ENCODE peak calls at places on chromosome 5, in four cellular contexts. H, X, C and W are unnamed samples. For H3K27me3, H3K36me3 and H3K4me1, the result is how much of the 10 kb centered on the place peaks cover.

GRCh38 chr5:111043712-111044506 is 27.6 kb upstream of the TSLP start:
- DNase-seq in H (no peak), X (no peak), C (peak), W (no peak)

GRCh38 chr5:73655521-73656160 is 29.6 kb downstream of the ARHGEF28 start:
- DNase-seq in H (no peak), X (no peak), C (no peak), W (peak)

GRCh38 chr5:119290161-119290569 is 65.7 kb upstream of the TNFAIP8 start:
- DNase-seq in H (no peak), X (no peak), C (no peak), W (no peak)

GRCh38 chr5:83049370-83049863 is 27.8 kb downstream of the TMEM167A start:
- DNase-seq in H (no peak), X (no peak), C (no peak), W (no peak)

GRCh38 chr5:178313316-178313715 is 80.7 kb upstream of the PHYKPL start:
- DNase-seq in H (no peak), X (no peak), C (no peak), W (no peak)

GRCh38 chr5:92552206-92553160 is 1028.5 kb downstream of the NR2F1-AS1 start:
- DNase-seq in H (no peak), X (no peak), C (no peak), W (no peak)

GRCh38 chr5:35856186-35857003 is at the start of gene IL7R:
- DNase-seq in H (no peak), X (no peak), C (no peak), W (no peak)

GRCh38 chr5:91850031-91850430 is 466.9 kb upstream of the ARRDC3 start:
- DNase-seq in H (no peak), X (no peak), C (no peak), W (no peak)

GRCh38 chr5:55570026-55570425 is 35.3 kb upstream of the PLPP1 start:
- DNase-seq in H (no peak), X (no peak), C (no peak), W (no peak)

GRCh38 chr5:13328316-13328715 is 616.2 kb downstream of the DNAH5 start:
- DNase-seq in H (no peak), X (no peak), C (no peak), W (no peak)

GRCh38 chr5:41794478-41794877 is 75.7 kb downstream of the OXCT1 start:
- DNase-seq in H (no peak), X (no peak), C (peak), W (no peak)

GRCh38 chr5:147822686-147823491 is 8.6 kb downstream of the SPINK1 start:
- DNase-seq in H (no peak), X (no peak), C (peak), W (peak)

GRCh38 chr5:17289681-17290619 is 72.5 kb downstream of the BASP1 start:
- DNase-seq in H (no peak), X (no peak), C (peak), W (no peak)

GRCh38 chr5:7261049-7261448 is 134.9 kb upstream of the ADCY2 start:
- DNase-seq in H (no peak), X (no peak), C (peak), W (no peak)

GRCh38 chr5:94467560-94468504 is 150.6 kb downstream of the KIAA0825 start:
- DNase-seq in H (no peak), X (no peak), C (no peak), W (no peak)

GRCh38 chr5:147796556-147797308 is 14.2 kb upstream of the JAKMIP2 start:
- DNase-seq in H (no peak), X (no peak), C (no peak), W (no peak)

GRCh38 chr5:23026252-23027170 is 173.4 kb upstream of the CDH12 start:
- DNase-seq in H (no peak), X (no peak), C (no peak), W (no peak)

GRCh38 chr5:139363937-139364336 is 19.2 kb downstream of the SLC23A1 start:
- DNase-seq in H (no peak), X (no peak), C (no peak), W (no peak)

GRCh38 chr5:160434022-160434531 is 12.4 kb downstream of the PTTG1 start:
- DNase-seq in H (no peak), X (no peak), C (peak), W (no peak)

GRCh38 chr5:5306696-5307095 is 115.8 kb upstream of the ICE1 start:
- DNase-seq in H (no peak), X (no peak), C (no peak), W (no peak)

GRCh38 chr5:170278611-170279500 is 18.7 kb downstream of the LCP2 start:
- DNase-seq in H (no peak), X (no peak), C (no peak), W (peak)

GRCh38 chr5:55407059-55407684 is 99.4 kb downstream of the MTREX start:
- DNase-seq in H (no peak), X (no peak), C (peak), W (no peak)

GRCh38 chr5:146151970-146152369 is 30.5 kb downstream of the LARS1 start:
- DNase-seq in H (no peak), X (no peak), C (no peak), W (no peak)

GRCh38 chr5:58358436-58358835 is 101.5 kb downstream of the PLK2 start:
- DNase-seq in H (no peak), X (no peak), C (no peak), W (no peak)

GRCh38 chr5:51495672-51496071 is 112.4 kb downstream of the ISL1 start:
- DNase-seq in H (no peak), X (no peak), C (no peak), W (no peak)

GRCh38 chr5:28448791-28449190 is 1410.4 kb upstream of the CDH9 start:
- DNase-seq in H (no peak), X (no peak), C (no peak), W (no peak)

GRCh38 chr5:34609951-34610431 is 46.1 kb upstream of the RAI14 start:
- DNase-seq in H (no peak), X (no peak), C (peak), W (no peak)

GRCh38 chr5:179878222-179879002 is 19.8 kb upstream of the MRNIP start:
- DNase-seq in H (no peak), X (no peak), C (no peak), W (no peak)

GRCh38 chr5:173454381-173454763 is 126.2 kb upstream of the STC2 start:
- DNase-seq in H (no peak), X (no peak), C (no peak), W (no peak)

GRCh38 chr5:90917928-90918327 is 359.3 kb downstream of the ADGRV1 start:
- DNase-seq in H (no peak), X (no peak), C (no peak), W (no peak)

GRCh38 chr5:125409496-125410351 is 663.3 kb upstream of the ZNF608 start:
- DNase-seq in H (no peak), X (no peak), C (peak), W (no peak)

GRCh38 chr5:171968512-171968911 is 37.9 kb downstream of the FBXW11 start:
- DNase-seq in H (no peak), X (no peak), C (no peak), W (no peak)

GRCh38 chr5:190366-191035 is 794 bp upstream of the LRRC14B start:
- DNase-seq in H (peak), X (peak), C (no peak), W (no peak)

GRCh38 chr5:42495908-42496307 is 72.7 kb downstream of the GHR start:
- DNase-seq in H (no peak), X (no peak), C (peak), W (no peak)

GRCh38 chr5:127313847-127314473 is 23.4 kb downstream of the MEGF10 start:
- DNase-seq in H (peak), X (peak), C (peak), W (peak)

GRCh38 chr5:146878471-146879172 is at the start of gene PPP2R2B:
- DNase-seq in H (peak), X (no peak), C (peak), W (peak)

GRCh38 chr5:149383399-149383798 is 4.3 kb upstream of the IL17B start:
- DNase-seq in H (no peak), X (no peak), C (peak), W (peak)

GRCh38 chr5:177416334-177416733 is 7.0 kb upstream of the F12 start:
- DNase-seq in H (peak), X (no peak), C (no peak), W (no peak)

GRCh38 chr5:149314571-149315111 is 30.7 kb upstream of the GRPEL2 start:
- DNase-seq in H (no peak), X (no peak), C (no peak), W (no peak)

DNA sequence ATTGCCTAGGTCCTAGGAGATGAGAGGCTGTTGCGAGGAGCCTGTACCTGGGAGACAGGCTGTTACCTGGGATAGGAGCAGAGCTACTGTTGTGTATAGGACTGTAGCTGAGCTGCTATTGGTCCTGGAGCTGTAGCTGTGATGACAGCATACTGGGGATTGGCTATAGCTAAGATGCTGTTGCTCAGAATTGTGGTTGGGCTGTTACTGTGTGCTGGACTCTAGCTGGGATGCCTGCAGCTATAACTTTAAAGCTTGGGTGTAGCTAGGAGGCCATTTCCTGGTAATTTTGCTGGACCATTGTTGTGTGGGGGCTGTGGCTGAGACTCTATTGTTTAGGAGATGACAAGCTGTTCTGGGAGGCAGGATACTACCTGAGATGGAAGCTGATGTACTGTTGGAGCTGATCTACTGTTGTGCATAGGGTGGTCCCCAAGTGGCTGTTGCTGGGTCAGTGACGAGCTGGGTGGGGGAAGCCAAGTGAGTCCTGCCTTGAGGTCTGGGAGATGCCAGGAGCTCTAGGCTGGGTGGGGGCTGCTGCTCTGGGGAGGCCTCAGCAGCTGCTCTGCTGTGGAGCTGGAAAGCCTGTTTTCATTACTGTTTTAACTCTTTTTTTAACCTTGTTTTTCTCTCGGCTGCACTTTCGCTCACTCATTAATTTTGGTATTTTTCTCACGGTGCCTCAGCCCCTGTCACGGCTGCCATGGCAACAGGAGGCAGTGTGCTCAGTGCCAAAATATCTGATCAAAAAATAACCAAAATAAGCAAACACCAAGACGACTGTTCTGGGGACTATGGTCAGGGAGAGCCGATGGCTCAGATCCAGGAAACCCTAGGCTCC is 3.0 kb upstream of the PCDH1 start:
- DNase-seq in H (no peak), X (no peak), C (no peak), W (peak)
- H3K27me3 ChIP-seq in H (under half), X (half or more), C (half or more), W (half or more)

DNA sequence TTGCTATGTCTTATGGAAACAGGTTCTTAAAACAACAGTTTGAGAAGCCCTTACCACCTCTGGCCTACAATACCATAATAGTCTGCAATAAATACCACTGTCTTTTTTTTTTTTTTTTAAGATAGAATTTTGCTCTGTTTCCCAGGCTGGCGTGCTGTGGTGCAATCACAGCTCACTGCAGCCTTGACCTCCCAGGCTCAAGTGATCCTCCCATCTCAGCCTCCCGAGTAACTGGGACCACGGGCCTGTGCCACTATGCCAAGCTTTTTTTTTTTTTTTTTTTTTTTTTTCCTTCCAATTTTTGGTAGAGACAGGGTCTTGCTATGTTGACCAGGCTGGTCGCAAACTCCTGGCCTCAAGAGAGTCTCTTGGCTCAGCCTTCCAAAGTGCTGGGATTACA is 37.0 kb downstream of the AFF4 start:
- DNase-seq in H (no peak), X (no peak), C (no peak), W (no peak)
- H3K36me3 ChIP-seq in H (under half), X (half or more), C (under half), W (half or more)

GRCh38 chr5:10731910-10732309 is 29.1 kb downstream of the DAP start:
- DNase-seq in H (no peak), X (no peak), C (no peak), W (no peak)

GRCh38 chr5:10734832-10735231 is 26.2 kb downstream of the DAP start:
- DNase-seq in H (no peak), X (no peak), C (no peak), W (no peak)

GRCh38 chr5:10735569-10736255 is 25.3 kb downstream of the DAP start:
- DNase-seq in H (no peak), X (no peak), C (peak), W (no peak)

GRCh38 chr5:10734050-10734709 is 26.9 kb downstream of the DAP start:
- DNase-seq in H (no peak), X (no peak), C (no peak), W (no peak)

DNA sequence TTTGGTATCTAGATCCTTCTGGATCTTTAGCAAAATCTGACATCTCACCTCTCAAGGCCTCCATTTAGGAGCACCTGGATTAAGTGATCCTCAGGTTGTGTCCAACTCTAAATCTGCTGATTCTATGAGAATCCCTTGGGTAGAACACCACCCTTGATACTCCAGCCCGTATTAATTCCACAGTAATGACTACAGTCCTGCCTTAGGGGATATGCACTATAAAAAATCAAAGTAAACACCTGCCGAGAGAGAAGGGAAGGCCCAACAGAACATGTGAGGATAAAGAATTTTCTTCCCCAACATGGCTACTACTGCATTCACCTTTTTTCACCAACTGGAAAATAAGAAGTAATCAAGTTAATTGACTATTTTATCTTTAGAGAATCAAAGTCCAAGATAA is 27.6 kb downstream of the DAP start:
- DNase-seq in H (no peak), X (no peak), C (no peak), W (no peak)
- H3K4me1 ChIP-seq in H (under half), X (under half), C (under half), W (under half)

GRCh38 chr5:1736889-1737711 is 62.5 kb downstream of the MRPL36 start:
- DNase-seq in H (no peak), X (peak), C (no peak), W (peak)
- H3K27me3 ChIP-seq in H (under half), X (under half), C (under half), W (under half)

GRCh38 chr5:150502106-150502505 is 5.8 kb upstream of the NDST1 start:
- DNase-seq in H (no peak), X (no peak), C (no peak), W (no peak)
- H3K36me3 ChIP-seq in H (under half), X (under half), C (under half), W (under half)

GRCh38 chr5:150762216-150762615 is 3.4 kb upstream of the DCTN4 start:
- DNase-seq in H (peak), X (no peak), C (no peak), W (peak)
- H3K4me1 ChIP-seq in H (under half), X (under half), C (under half), W (under half)

GRCh38 chr5:3642231-3642630 is 46.6 kb downstream of the IRX1 start:
- DNase-seq in H (no peak), X (no peak), C (no peak), W (no peak)
- H3K27me3 ChIP-seq in H (under half), X (under half), C (under half), W (under half)

DNA sequence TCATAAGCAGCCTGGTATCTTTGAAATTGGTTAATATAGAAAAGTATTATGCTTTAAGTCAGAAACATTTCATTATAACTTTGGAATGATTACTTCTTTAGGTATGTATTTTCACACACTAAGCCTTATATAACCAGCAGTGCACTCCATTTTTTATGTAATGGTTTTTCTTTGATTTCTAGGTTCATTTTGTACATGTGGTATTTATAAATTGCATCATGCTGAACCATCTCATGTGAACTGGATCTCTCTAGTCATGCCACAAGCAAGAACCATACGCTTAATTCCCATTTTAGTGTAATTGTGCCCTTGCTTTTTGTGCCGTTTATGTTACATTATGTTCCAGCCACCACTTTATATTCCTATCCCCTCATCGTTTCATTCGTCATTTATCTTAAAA is 38.6 kb upstream of the SRP19 start:
- DNase-seq in H (no peak), X (no peak), C (no peak), W (no peak)
- H3K36me3 ChIP-seq in H (under half), X (half or more), C (under half), W (half or more)

GRCh38 chr5:72379936-72380335 is 59.8 kb downstream of the PTCD2 start:
- DNase-seq in H (no peak), X (no peak), C (no peak), W (no peak)
- H3K4me1 ChIP-seq in H (under half), X (under half), C (under half), W (under half)

GRCh38 chr5:77957516-77957915 is 181.4 kb upstream of the TBCA start:
- DNase-seq in H (no peak), X (no peak), C (no peak), W (no peak)
- H3K27me3 ChIP-seq in H (under half), X (under half), C (half or more), W (under half)